ENCODE peak calls at places on chromosomes 6 and 20, in eight cellular contexts. K is prostate gland, U is suprapubic skin, P is K562, E is H1, F is esophagus muscularis mucosa, B is SK-N-MC, W is transverse colon. L is an unnamed sample.
A peak's percentile ranks its signal among the peaks of the same experiment; 100 is the strongest.

GRCh38 chr6:42410861-42411260 is 40.9 kb downstream of the TRERF1 start:
- DNase-seq in W (no peak), U (no peak), P (no peak), E (no peak), F (no peak), K (no peak), B (no peak), L (no peak)

GRCh38 chr6:152265651-152266050 is 371.5 kb downstream of the SYNE1 start:
- DNase-seq in B (no peak), F (no peak), K (no peak), E (no peak), U (no peak), W (no peak), P (no peak), L (no peak)

GRCh38 chr6:81950877-81951276 is 198.4 kb upstream of the TENT5A start:
- DNase-seq in E (no peak), F (no peak), W (no peak), K (no peak), B (no peak), P (no peak), U (no peak), L (no peak)

GRCh38 chr6:64622944-64623343 is 987.3 kb downstream of the PHF3 start:
- DNase-seq in P (no peak), K (no peak), B (no peak), F (no peak), U (no peak), E (no peak), W (no peak), L (no peak)

GRCh38 chr6:52020961-52021570 is 66.3 kb downstream of the PKHD1 start:
- DNase-seq in W (no peak), K (no peak), U (no peak), P (peak; percentile 31), F (no peak), B (peak; percentile 78), E (no peak), L (no peak)

GRCh38 chr20:50551288-50551687 is 41.1 kb downstream of the PTPN1 start:
- DNase-seq in P (no peak), W (no peak), F (peak; percentile 29), U (no peak), E (no peak), B (no peak), K (no peak), L (no peak)

GRCh38 chr6:21935561-21936028 is 342.0 kb downstream of the SOX4 start:
- DNase-seq in F (no peak), P (peak; percentile 40), U (no peak), E (no peak), W (peak; percentile 32), B (no peak), K (no peak), L (no peak)

GRCh38 chr6:125140808-125141207 is 12.8 kb upstream of the TPD52L1 start:
- DNase-seq in F (no peak), K (no peak), E (no peak), U (no peak), W (no peak), P (no peak), B (no peak), L (no peak)

GRCh38 chr6:20031342-20031741 is 180.9 kb downstream of the MBOAT1 start:
- DNase-seq in E (no peak), P (no peak), W (no peak), U (no peak), B (no peak), K (no peak), F (no peak), L (no peak)

GRCh38 chr6:74320076-74320475 is 624.1 kb downstream of the CD109 start:
- DNase-seq in F (no peak), B (no peak), K (no peak), U (no peak), E (no peak), W (no peak), P (no peak), L (no peak)

GRCh38 chr6:110250838-110251237 is 70.6 kb downstream of the CDC40 start:
- DNase-seq in B (no peak), E (no peak), K (no peak), W (no peak), F (no peak), U (no peak), P (peak; percentile 37), L (no peak)

GRCh38 chr6:101259446-101259845 is 134.1 kb upstream of the GRIK2 start:
- DNase-seq in B (no peak), K (no peak), W (no peak), P (no peak), E (no peak), U (no peak), F (no peak), L (no peak)

GRCh38 chr6:92174398-92175073 is 1244.8 kb downstream of the EPHA7 start:
- DNase-seq in B (no peak), K (no peak), U (no peak), E (no peak), W (no peak), F (no peak), P (no peak), L (no peak)

GRCh38 chr6:32785781-32786533 is 22.6 kb upstream of the HLA-DQB2 start:
- DNase-seq in P (peak; percentile 36), U (no peak), W (peak; percentile 28), K (peak; percentile 38), B (peak; percentile 81), F (no peak), E (peak; percentile 49), L (peak; percentile 63)

GRCh38 chr6:80535914-80536565 is 429.6 kb downstream of the BCKDHB start:
- DNase-seq in E (no peak), F (no peak), B (no peak), U (no peak), K (no peak), W (no peak), P (no peak), L (no peak)

GRCh38 chr20:32155017-32155965 is 45.8 kb downstream of the TM9SF4 start:
- DNase-seq in K (peak; percentile 29), F (peak; percentile 95), E (peak; percentile 62), U (peak; percentile 89), P (peak; percentile 32), W (peak; percentile 67), B (no peak), L (peak; percentile 87)
- TF ChIP-seq POLR2AphosphoS5 in K (no peak), F (peak; percentile 44), E (no peak), U (no peak), P (no peak), W (no peak), B (no peak), L (no peak)

GRCh38 chr6:132289761-132290160 is 111.5 kb downstream of the MOXD1 start:
- DNase-seq in B (no peak), E (no peak), U (no peak), F (no peak), W (no peak), K (no peak), P (no peak), L (no peak)

GRCh38 chr6:132282696-132283095 is 118.6 kb downstream of the MOXD1 start:
- DNase-seq in U (no peak), W (no peak), K (no peak), E (no peak), B (no peak), F (no peak), P (no peak), L (no peak)

GRCh38 chr6:132286298-132287019 is 114.8 kb downstream of the MOXD1 start:
- DNase-seq in P (no peak), U (no peak), F (no peak), E (no peak), W (peak; percentile 16), K (no peak), B (no peak), L (no peak)

GRCh38 chr6:132287101-132287500 is 114.2 kb downstream of the MOXD1 start:
- DNase-seq in K (no peak), W (no peak), U (no peak), P (no peak), E (no peak), F (no peak), B (no peak), L (no peak)

GRCh38 chr6:132285004-132285780 is 116.1 kb downstream of the MOXD1 start:
- DNase-seq in P (no peak), F (no peak), W (no peak), E (no peak), K (no peak), B (no peak), U (no peak), L (no peak)
- H3K27ac ChIP-seq in P (no peak overlapping the region), F (no peak overlapping the region), W (no peak overlapping the region), E (no peak overlapping the region), K (no peak overlapping the region), B (no peak overlapping the region), U (no peak overlapping the region), L (no peak overlapping the region)

GRCh38 chr6:167669553-167669849 is 157.2 kb upstream of the AFDN start:
- DNase-seq in F (no peak), W (no peak), P (no peak), U (no peak), K (no peak), E (no peak), B (no peak), L (peak; percentile 55)

GRCh38 chr6:167668019-167668753 is 158.5 kb upstream of the AFDN start:
- DNase-seq in W (peak; percentile 37), K (no peak), E (no peak), U (no peak), P (no peak), B (no peak), F (no peak), L (no peak)

GRCh38 chr6:167668754-167669552 is 157.8 kb upstream of the AFDN start:
- DNase-seq in W (no peak), B (no peak), K (no peak), P (no peak), E (no peak), U (no peak), F (no peak), L (no peak)

GRCh38 chr6:167670938-167671338 is 155.8 kb upstream of the AFDN start:
- DNase-seq in F (no peak), K (no peak), W (no peak), U (no peak), E (no peak), P (no peak), B (no peak), L (peak; percentile 11)

GRCh38 chr6:167669870-167670802 is 156.6 kb upstream of the AFDN start:
- DNase-seq in U (no peak), E (no peak), P (no peak), F (no peak), W (no peak), B (no peak), K (no peak), L (peak; percentile 61)
- TF ChIP-seq POLR2AphosphoS5 in U (no peak), E (no peak), P (no peak), F (no peak), W (no peak), B (no peak), K (no peak), L (no peak)

GRCh38 chr20:8601542-8601912 is 467.4 kb upstream of the PLCB4 start:
- DNase-seq in B (no peak), P (no peak), W (no peak), E (no peak), F (no peak), K (no peak), U (no peak), L (no peak)
- H3K27ac ChIP-seq in B (no peak overlapping the region), P (no peak overlapping the region), W (no peak overlapping the region), E (no peak overlapping the region), F (no peak overlapping the region), K (no peak overlapping the region), U (no peak overlapping the region), L (no peak overlapping the region)

DNA sequence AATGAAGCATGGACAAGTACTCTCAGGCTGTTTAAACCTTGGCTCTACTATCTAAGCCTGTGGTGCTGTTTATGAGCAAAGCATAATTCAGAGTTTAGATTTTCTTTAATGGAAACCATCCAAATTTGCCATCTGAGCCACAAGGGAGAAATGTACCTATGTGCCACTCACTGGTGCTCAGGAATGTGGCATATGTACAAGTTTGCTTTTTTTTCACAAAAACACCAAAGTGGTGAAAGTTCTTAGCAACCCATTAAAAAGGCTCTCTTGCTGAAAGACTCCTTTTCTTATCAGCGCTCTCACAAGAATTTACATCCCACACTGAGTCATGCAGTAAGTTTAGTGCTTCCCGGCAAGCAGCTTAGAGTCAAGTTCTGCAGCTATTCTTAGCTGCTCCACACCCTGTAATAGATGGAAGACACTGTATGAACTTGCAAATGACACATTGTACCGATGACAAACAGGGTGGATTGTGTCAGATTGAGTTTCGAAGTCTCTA is 57.3 kb upstream of the MLIP start:
- DNase-seq in E (no peak), F (no peak), U (no peak), B (no peak), W (peak; percentile 63), K (peak; percentile 28), P (no peak), L (no peak)
- TF ChIP-seq POLR2AphosphoS5 in E (no peak), F (no peak), U (peak; percentile 76), B (no peak), W (peak; percentile 68), K (no peak), P (no peak), L (no peak)